ENCODE peak calls at places on chromosomes 6 and 20, in four cellular contexts. V is KG1, U is iPS DF 19.7, E is mesendoderm. O is an unnamed sample.

GRCh38 chr6:101114703-101115102 is 233.6 kb upstream of the ASCC3 start:
- DNase-seq in V (no peak), E (peak), U (no peak), O (no peak)

GRCh38 chr6:141484726-141485125 is 648.0 kb upstream of the GJE1 start:
- DNase-seq in U (no peak), V (peak), E (no peak), O (no peak)

GRCh38 chr6:139449611-139450000 is 75.2 kb upstream of the CITED2 start:
- DNase-seq in U (no peak), V (no peak), E (peak), O (no peak)

GRCh38 chr20:22490287-22491187 is 93.8 kb downstream of the FOXA2 start:
- DNase-seq in U (no peak), V (no peak), E (peak), O (no peak)

GRCh38 chr6:37323568-37323967 is 30.2 kb upstream of the RNF8 start:
- DNase-seq in V (no peak), U (no peak), E (no peak), O (no peak)

GRCh38 chr20:47122560-47122959 is 227.9 kb downstream of the EYA2 start:
- DNase-seq in E (no peak), U (no peak), V (no peak), O (no peak)

GRCh38 chr6:26457796-26458688 is at the start of gene BTN2A1:
- DNase-seq in V (peak), E (peak), U (peak), O (peak)

GRCh38 chr20:52031574-52032303 is 159.8 kb downstream of the ZFP64 start:
- DNase-seq in V (no peak), E (peak), U (no peak), O (no peak)

GRCh38 chr6:117304446-117304845 is 39.1 kb downstream of the VGLL2 start:
- DNase-seq in U (no peak), V (no peak), E (no peak), O (no peak)

GRCh38 chr6:116316772-116317467 is 37.2 kb upstream of the TSPYL1 start:
- DNase-seq in V (no peak), U (no peak), E (no peak), O (no peak)

GRCh38 chr20:50413088-50413500 is 97.1 kb upstream of the PTPN1 start:
- DNase-seq in E (no peak), U (no peak), V (no peak), O (peak)

GRCh38 chr6:13273931-13274706 is 54.2 kb downstream of the TBC1D7 start:
- DNase-seq in U (no peak), E (no peak), V (peak), O (no peak)

GRCh38 chr20:1299522-1299921 is 29.4 kb downstream of the SDCBP2 start:
- DNase-seq in V (no peak), E (peak), U (no peak), O (no peak)